ENCODE peak calls at places on chromosomes 1 and 21, in seven cellular contexts. One of them, this sample, is unnamed. For H3K4me1, the result is how much of the 10 kb centered on the place peaks cover.

GRCh38 chr1:183025782-183026774 is 2.9 kb downstream of the LAMC1 start:
- DNase-seq in uterus: no peak
- DNase-seq in upper lobe of left lung: no peak
- DNase-seq in neural progenitor cell: no peak
- DNase-seq in body of pancreas: no peak
- DNase-seq in psoas muscle: no peak
- DNase-seq in IMR-90: peak
- DNase-seq in this sample: no peak

GRCh38 chr21:25307489-25307888 is 299.8 kb downstream of the MRPL39 start:
- DNase-seq in uterus: no peak
- DNase-seq in upper lobe of left lung: no peak
- DNase-seq in neural progenitor cell: no peak
- DNase-seq in body of pancreas: no peak
- DNase-seq in psoas muscle: no peak
- DNase-seq in IMR-90: peak
- DNase-seq in this sample: no peak

GRCh38 chr1:224317383-224318045 is 12.5 kb downstream of the NVL start:
- DNase-seq in uterus: no peak
- DNase-seq in upper lobe of left lung: no peak
- DNase-seq in neural progenitor cell: no peak
- DNase-seq in body of pancreas: no peak
- DNase-seq in psoas muscle: no peak
- DNase-seq in IMR-90: no peak
- DNase-seq in this sample: no peak

GRCh38 chr1:91550961-91551360 is 50.3 kb downstream of the CDC7 start:
- DNase-seq in uterus: no peak
- DNase-seq in upper lobe of left lung: no peak
- DNase-seq in neural progenitor cell: no peak
- DNase-seq in body of pancreas: no peak
- DNase-seq in psoas muscle: no peak
- DNase-seq in IMR-90: no peak
- DNase-seq in this sample: no peak

GRCh38 chr1:95069711-95070093 is 3.0 kb downstream of the ALG14 start:
- DNase-seq in uterus: no peak
- DNase-seq in upper lobe of left lung: no peak
- DNase-seq in neural progenitor cell: no peak
- DNase-seq in body of pancreas: no peak
- DNase-seq in psoas muscle: no peak
- DNase-seq in IMR-90: no peak
- DNase-seq in this sample: no peak

GRCh38 chr1:4585216-4585615 is 69.2 kb upstream of the AJAP1 start:
- DNase-seq in uterus: no peak
- DNase-seq in upper lobe of left lung: no peak
- DNase-seq in neural progenitor cell: peak
- DNase-seq in body of pancreas: peak
- DNase-seq in psoas muscle: no peak
- DNase-seq in IMR-90: no peak
- DNase-seq in this sample: peak

GRCh38 chr1:50427818-50428779 is 4.9 kb upstream of the DMRTA2 start:
- DNase-seq in uterus: no peak
- DNase-seq in upper lobe of left lung: no peak
- DNase-seq in neural progenitor cell: peak
- DNase-seq in body of pancreas: no peak
- DNase-seq in psoas muscle: no peak
- DNase-seq in IMR-90: no peak
- DNase-seq in this sample: no peak

GRCh38 chr1:153841463-153841994 is 66.3 kb downstream of the SLC27A3 start:
- DNase-seq in uterus: no peak
- DNase-seq in upper lobe of left lung: no peak
- DNase-seq in neural progenitor cell: no peak
- DNase-seq in body of pancreas: no peak
- DNase-seq in psoas muscle: no peak
- DNase-seq in IMR-90: peak
- DNase-seq in this sample: no peak

GRCh38 chr21:41979335-41979734 is 25.5 kb upstream of the C2CD2 start:
- DNase-seq in uterus: no peak
- DNase-seq in upper lobe of left lung: no peak
- DNase-seq in neural progenitor cell: no peak
- DNase-seq in body of pancreas: no peak
- DNase-seq in psoas muscle: no peak
- DNase-seq in IMR-90: no peak
- DNase-seq in this sample: no peak

GRCh38 chr1:41810446-41810845 is 108.3 kb downstream of the HIVEP3 start:
- DNase-seq in uterus: no peak
- DNase-seq in upper lobe of left lung: no peak
- DNase-seq in neural progenitor cell: peak
- DNase-seq in body of pancreas: no peak
- DNase-seq in psoas muscle: no peak
- DNase-seq in IMR-90: peak
- DNase-seq in this sample: peak

GRCh38 chr1:869499-870244 is 54.1 kb upstream of the SAMD11 start:
- DNase-seq in uterus: peak
- DNase-seq in upper lobe of left lung: peak
- DNase-seq in neural progenitor cell: peak
- DNase-seq in body of pancreas: peak
- DNase-seq in psoas muscle: peak
- DNase-seq in IMR-90: peak
- DNase-seq in this sample: peak

GRCh38 chr1:54705153-54705552 is 10.5 kb upstream of the TTC4 start:
- DNase-seq in uterus: no peak
- DNase-seq in upper lobe of left lung: no peak
- DNase-seq in neural progenitor cell: peak
- DNase-seq in body of pancreas: no peak
- DNase-seq in psoas muscle: no peak
- DNase-seq in IMR-90: no peak
- DNase-seq in this sample: no peak

GRCh38 chr1:59214764-59215208 is 82.1 kb upstream of the FGGY start:
- DNase-seq in uterus: no peak
- DNase-seq in upper lobe of left lung: peak
- DNase-seq in neural progenitor cell: no peak
- DNase-seq in body of pancreas: peak
- DNase-seq in psoas muscle: no peak
- DNase-seq in IMR-90: peak
- DNase-seq in this sample: peak

GRCh38 chr1:67514299-67514698 is 84.1 kb upstream of the SERBP1 start:
- DNase-seq in uterus: no peak
- DNase-seq in upper lobe of left lung: no peak
- DNase-seq in neural progenitor cell: no peak
- DNase-seq in body of pancreas: no peak
- DNase-seq in psoas muscle: no peak
- DNase-seq in IMR-90: no peak
- DNase-seq in this sample: no peak

GRCh38 chr1:48776400-48777218 is at the start of gene BEND5:
- DNase-seq in uterus: peak
- DNase-seq in upper lobe of left lung: peak
- DNase-seq in neural progenitor cell: peak
- DNase-seq in body of pancreas: peak
- DNase-seq in psoas muscle: peak
- DNase-seq in IMR-90: peak
- DNase-seq in this sample: peak

GRCh38 chr21:46325073-46325912 is 1.3 kb downstream of the PCNT start:
- DNase-seq in uterus: peak
- DNase-seq in upper lobe of left lung: peak
- DNase-seq in neural progenitor cell: peak
- DNase-seq in body of pancreas: peak
- DNase-seq in psoas muscle: peak
- DNase-seq in IMR-90: peak
- DNase-seq in this sample: peak

GRCh38 chr1:115283249-115283648 is 54.8 kb downstream of the NGF start:
- DNase-seq in uterus: no peak
- DNase-seq in upper lobe of left lung: no peak
- DNase-seq in neural progenitor cell: no peak
- DNase-seq in body of pancreas: no peak
- DNase-seq in psoas muscle: no peak
- DNase-seq in IMR-90: no peak
- DNase-seq in this sample: no peak

GRCh38 chr1:240763771-240764170 is 151.8 kb upstream of the GREM2 start:
- DNase-seq in uterus: no peak
- DNase-seq in upper lobe of left lung: no peak
- DNase-seq in neural progenitor cell: no peak
- DNase-seq in body of pancreas: no peak
- DNase-seq in psoas muscle: no peak
- DNase-seq in IMR-90: no peak
- DNase-seq in this sample: no peak

GRCh38 chr1:240768979-240769378 is 157.0 kb upstream of the GREM2 start:
- DNase-seq in uterus: no peak
- DNase-seq in upper lobe of left lung: no peak
- DNase-seq in neural progenitor cell: no peak
- DNase-seq in body of pancreas: no peak
- DNase-seq in psoas muscle: no peak
- DNase-seq in IMR-90: no peak
- DNase-seq in this sample: no peak

GRCh38 chr1:240766831-240767230 is 154.9 kb upstream of the GREM2 start:
- DNase-seq in uterus: no peak
- DNase-seq in upper lobe of left lung: no peak
- DNase-seq in neural progenitor cell: no peak
- DNase-seq in body of pancreas: no peak
- DNase-seq in psoas muscle: no peak
- DNase-seq in IMR-90: peak
- DNase-seq in this sample: no peak

GRCh38 chr1:240771450-240771849 is 159.5 kb upstream of the GREM2 start:
- DNase-seq in uterus: no peak
- DNase-seq in upper lobe of left lung: no peak
- DNase-seq in neural progenitor cell: no peak
- DNase-seq in body of pancreas: no peak
- DNase-seq in psoas muscle: no peak
- DNase-seq in IMR-90: no peak
- DNase-seq in this sample: no peak

GRCh38 chr1:240765732-240766363 is 153.9 kb upstream of the GREM2 start:
- DNase-seq in uterus: no peak
- DNase-seq in upper lobe of left lung: no peak
- DNase-seq in neural progenitor cell: peak
- DNase-seq in body of pancreas: no peak
- DNase-seq in psoas muscle: no peak
- DNase-seq in IMR-90: peak
- DNase-seq in this sample: peak
- H3K27ac ChIP-seq in uterus: no peak
- H3K27ac ChIP-seq in upper lobe of left lung: no peak
- H3K27ac ChIP-seq in neural progenitor cell: no peak
- H3K27ac ChIP-seq in body of pancreas: no peak
- H3K27ac ChIP-seq in psoas muscle: no peak
- H3K27ac ChIP-seq in IMR-90: peak
- H3K27ac ChIP-seq in this sample: peak

DNA sequence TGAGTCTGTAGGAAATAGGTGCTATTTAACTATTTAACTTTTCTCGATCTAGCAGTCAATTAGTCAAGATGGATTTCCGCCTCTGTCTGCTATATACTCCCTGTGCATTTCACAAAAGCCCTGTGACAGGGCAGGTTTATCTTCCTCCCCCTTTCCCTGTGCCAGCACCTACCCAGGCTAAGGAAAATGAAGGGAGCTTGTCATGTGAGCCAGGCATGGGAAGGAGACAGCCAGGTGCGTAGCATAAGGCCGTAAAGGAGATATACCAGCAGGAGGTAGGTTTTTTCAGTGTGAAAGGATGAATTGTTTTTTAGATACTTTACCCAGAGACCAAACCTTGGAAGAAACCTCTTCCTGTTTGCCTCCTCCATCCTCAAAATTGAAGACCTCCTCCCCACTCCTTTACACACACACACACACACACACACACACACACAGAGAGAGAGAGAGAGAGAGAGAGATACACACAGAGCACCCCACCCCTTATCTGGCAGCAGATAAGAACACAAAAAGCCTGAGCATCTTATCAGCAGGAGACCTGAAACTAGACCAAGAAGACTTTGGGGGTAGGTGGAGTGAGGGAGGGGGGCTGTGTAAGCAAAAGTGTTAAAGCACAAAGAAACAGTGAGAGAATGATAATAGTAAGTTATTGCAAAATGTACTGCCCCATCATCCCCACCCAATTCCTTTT is 12.0 kb upstream of the TARBP1 start:
- DNase-seq in uterus: no peak
- DNase-seq in upper lobe of left lung: no peak
- DNase-seq in neural progenitor cell: no peak
- DNase-seq in body of pancreas: no peak
- DNase-seq in psoas muscle: no peak
- DNase-seq in IMR-90: no peak
- DNase-seq in this sample: peak
- H3K4me1 ChIP-seq in uterus: under half
- H3K4me1 ChIP-seq in upper lobe of left lung: under half
- H3K4me1 ChIP-seq in neural progenitor cell: under half
- H3K4me1 ChIP-seq in body of pancreas: under half
- H3K4me1 ChIP-seq in psoas muscle: under half
- H3K4me1 ChIP-seq in IMR-90: under half
- H3K4me1 ChIP-seq in this sample: under half

GRCh38 chr21:39134288-39134810 is 48.9 kb downstream of the PSMG1 start:
- DNase-seq in uterus: no peak
- DNase-seq in upper lobe of left lung: no peak
- DNase-seq in neural progenitor cell: no peak
- DNase-seq in body of pancreas: no peak
- DNase-seq in psoas muscle: no peak
- DNase-seq in IMR-90: no peak
- DNase-seq in this sample: no peak

GRCh38 chr21:39132248-39132647 is 51.0 kb downstream of the PSMG1 start:
- DNase-seq in uterus: no peak
- DNase-seq in upper lobe of left lung: no peak
- DNase-seq in neural progenitor cell: no peak
- DNase-seq in body of pancreas: no peak
- DNase-seq in psoas muscle: no peak
- DNase-seq in IMR-90: peak
- DNase-seq in this sample: no peak

GRCh38 chr21:39137248-39138186 is 45.7 kb downstream of the PSMG1 start:
- DNase-seq in uterus: peak
- DNase-seq in upper lobe of left lung: no peak
- DNase-seq in neural progenitor cell: peak
- DNase-seq in body of pancreas: no peak
- DNase-seq in psoas muscle: no peak
- DNase-seq in IMR-90: peak
- DNase-seq in this sample: peak

GRCh38 chr21:39141502-39141901 is 41.7 kb downstream of the PSMG1 start:
- DNase-seq in uterus: no peak
- DNase-seq in upper lobe of left lung: no peak
- DNase-seq in neural progenitor cell: no peak
- DNase-seq in body of pancreas: no peak
- DNase-seq in psoas muscle: no peak
- DNase-seq in IMR-90: peak
- DNase-seq in this sample: no peak

GRCh38 chr21:39136711-39137110 is 46.5 kb downstream of the PSMG1 start:
- DNase-seq in uterus: no peak
- DNase-seq in upper lobe of left lung: no peak
- DNase-seq in neural progenitor cell: no peak
- DNase-seq in body of pancreas: no peak
- DNase-seq in psoas muscle: no peak
- DNase-seq in IMR-90: peak
- DNase-seq in this sample: no peak
- H3K27ac ChIP-seq in uterus: no peak
- H3K27ac ChIP-seq in upper lobe of left lung: no peak
- H3K27ac ChIP-seq in neural progenitor cell: no peak
- H3K27ac ChIP-seq in body of pancreas: no peak
- H3K27ac ChIP-seq in psoas muscle: no peak
- H3K27ac ChIP-seq in IMR-90: no peak
- H3K27ac ChIP-seq in this sample: peak

DNA sequence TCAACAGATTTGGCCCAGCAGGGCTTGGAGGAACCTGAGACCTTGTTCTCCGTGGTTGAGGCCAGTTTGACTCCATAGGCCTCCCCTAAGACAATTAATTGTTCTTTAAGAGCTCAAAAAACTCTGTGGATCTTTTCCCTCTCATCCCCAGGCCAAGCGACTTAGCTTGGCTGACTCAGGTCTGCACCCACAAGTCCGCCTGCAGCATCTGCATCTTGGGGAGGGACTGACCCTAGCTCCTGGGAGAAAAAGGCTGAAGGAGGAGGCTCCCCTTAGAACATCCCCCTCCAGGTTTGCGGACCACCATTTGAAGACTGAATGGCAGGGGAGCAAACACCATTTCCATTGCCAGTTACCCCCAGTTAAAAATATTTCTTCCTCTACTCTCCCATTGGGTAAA is 1.5 kb upstream of the HES2 start:
- DNase-seq in uterus: no peak
- DNase-seq in upper lobe of left lung: no peak
- DNase-seq in neural progenitor cell: peak
- DNase-seq in body of pancreas: no peak
- DNase-seq in psoas muscle: no peak
- DNase-seq in IMR-90: no peak
- DNase-seq in this sample: no peak
- H3K4me1 ChIP-seq in uterus: under half
- H3K4me1 ChIP-seq in upper lobe of left lung: under half
- H3K4me1 ChIP-seq in neural progenitor cell: under half
- H3K4me1 ChIP-seq in body of pancreas: under half
- H3K4me1 ChIP-seq in psoas muscle: under half
- H3K4me1 ChIP-seq in IMR-90: under half
- H3K4me1 ChIP-seq in this sample: under half

This sample was measured in hepatocyte.